ENCODE peak calls at places on chromosomes 13 and 19, in six cellular contexts. Q, Y, V, J, N and M are unnamed samples.

GRCh38 chr19:38511074-38511708 is 77.7 kb downstream of the RYR1 start:
- DNase-seq in Y (no peak), N (no peak), V (no peak), J (no peak), Q (no peak), M (no peak)

GRCh38 chr19:3695124-3695733 is 5.0 kb downstream of the PIP5K1C start:
- DNase-seq in Q (no peak), N (no peak), J (no peak), V (no peak), Y (no peak), M (no peak)

GRCh38 chr19:55165952-55166529 is 372 bp downstream of the DNAAF3 start:
- DNase-seq in J (no peak), Q (peak), N (peak), V (peak), Y (no peak), M (peak)

GRCh38 chr19:6066661-6067646 is 43.3 kb downstream of the RFX2 start:
- DNase-seq in J (no peak), Y (no peak), Q (no peak), N (peak), V (peak), M (peak)

GRCh38 chr19:4061683-4062575 is 4.8 kb downstream of the ZBTB7A start:
- DNase-seq in Y (no peak), Q (no peak), V (no peak), J (no peak), N (no peak), M (no peak)

GRCh38 chr13:81275666-81276258 is 934.8 kb upstream of the SPRY2 start:
- DNase-seq in N (no peak), J (no peak), Q (no peak), Y (no peak), V (no peak), M (no peak)

GRCh38 chr19:21328402-21328801 is 808 bp downstream of the ZNF708 start:
- DNase-seq in Y (no peak), V (peak), Q (no peak), J (no peak), N (peak), M (peak)

GRCh38 chr13:62209539-62209938 is 793.9 kb upstream of the PCDH20 start:
- DNase-seq in Y (no peak), V (no peak), Q (no peak), N (no peak), J (peak), M (no peak)

GRCh38 chr13:36875431-36875830 is 44.6 kb downstream of the SMAD9 start:
- DNase-seq in Q (no peak), V (no peak), N (no peak), Y (no peak), J (no peak), M (no peak)

GRCh38 chr19:5823579-5824281 is 15.8 kb downstream of the FUT6 start:
- DNase-seq in V (peak), J (no peak), Q (no peak), N (no peak), Y (no peak), M (no peak)

GRCh38 chr19:2613507-2614295 is 88.8 kb downstream of the GNG7 start:
- DNase-seq in Y (no peak), Q (no peak), J (no peak), N (no peak), V (peak), M (peak)

GRCh38 chr13:93635687-93636086 is 409.1 kb downstream of the GPC6 start:
- DNase-seq in J (no peak), V (no peak), Y (no peak), Q (no peak), N (no peak), M (no peak)

GRCh38 chr13:106690779-106691178 is 122.8 kb upstream of the ARGLU1 start:
- DNase-seq in Y (no peak), J (no peak), V (no peak), N (no peak), Q (no peak), M (no peak)

DNA sequence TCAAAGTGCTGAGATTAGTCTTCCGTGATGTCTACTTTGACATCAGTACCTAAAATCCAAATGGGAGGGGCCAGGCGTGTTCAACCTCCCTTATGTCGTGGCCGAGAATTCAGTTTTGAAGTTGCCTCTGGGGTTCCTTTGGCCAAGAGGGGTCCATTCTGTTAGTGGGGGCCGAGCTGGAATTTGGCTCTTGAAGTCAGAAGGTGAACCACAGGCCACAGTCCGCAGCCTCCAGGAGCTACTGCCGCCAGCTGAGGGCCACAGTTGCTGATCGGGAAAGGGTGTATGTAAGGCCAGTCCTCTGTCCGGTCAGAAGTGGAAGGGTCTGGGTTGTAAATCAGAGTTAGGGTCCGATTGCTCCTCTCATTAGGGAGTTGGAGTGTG is 31.0 kb downstream of the ATP11A start:
- DNase-seq in V (no peak), J (no peak), Q (no peak), N (no peak), Y (no peak), M (no peak)
- TF ChIP-seq YY1 in V (no peak), J (no peak), Q (no peak), N (no peak), Y (no peak), M (no peak)

GRCh38 chr13:114080739-114081561 is 51.5 kb downstream of the RASA3 start:
- DNase-seq in N (no peak), Y (no peak), J (no peak), V (no peak), Q (no peak), M (no peak)
- TF ChIP-seq ZNF274 in N (no peak), Y (no peak), J (no peak), V (no peak), Q (no peak), M (no peak)

DNA sequence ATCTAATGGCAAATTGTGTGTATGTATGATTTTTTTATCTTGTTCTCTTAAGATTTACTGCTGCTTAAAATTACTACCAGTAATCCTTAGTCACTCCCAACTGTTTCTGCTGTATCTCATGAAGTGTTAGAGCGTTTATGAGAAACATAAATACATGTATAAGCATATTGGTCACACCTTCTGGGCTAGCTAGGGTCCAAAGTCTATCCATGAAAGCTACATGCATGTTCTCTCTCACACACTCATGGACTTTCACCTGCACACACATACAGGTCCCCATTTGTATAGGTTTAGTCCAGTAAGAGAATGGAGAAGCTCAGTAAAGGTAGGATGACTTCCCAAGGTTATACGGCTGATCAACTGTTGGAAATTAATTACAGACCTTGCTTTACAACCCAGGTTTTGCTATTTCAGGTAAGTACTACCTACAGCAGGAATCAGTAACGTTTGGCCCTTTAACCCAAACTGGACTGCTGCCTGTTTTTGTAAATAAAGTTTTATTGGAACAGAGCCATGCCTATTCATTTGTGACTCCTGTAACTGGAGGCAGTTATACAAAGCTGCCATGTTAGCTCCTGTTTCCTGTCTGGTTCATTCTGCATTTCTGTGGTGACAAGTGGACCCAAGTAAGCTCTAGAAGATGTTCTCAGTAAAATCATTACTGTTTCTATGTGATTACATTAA is 15.3 kb downstream of the METTL21C start:
- DNase-seq in N (no peak), Q (no peak), J (no peak), Y (no peak), V (no peak), M (no peak)
- TF ChIP-seq YY1 in N (no peak), Q (no peak), J (no peak), Y (no peak), V (no peak), M (no peak)

GRCh38 chr19:46845959-46846459 is 4.6 kb downstream of the AP2S1 start:
- DNase-seq in Q (no peak), V (peak), J (no peak), Y (no peak), N (no peak), M (no peak)

GRCh38 chr19:46847528-46847927 is 3.1 kb downstream of the AP2S1 start:
- DNase-seq in Q (no peak), N (no peak), J (no peak), V (no peak), Y (no peak), M (no peak)

GRCh38 chr19:46842791-46843190 is 7.9 kb downstream of the AP2S1 start:
- DNase-seq in Y (no peak), N (no peak), J (no peak), V (no peak), Q (no peak), M (no peak)

GRCh38 chr19:46841458-46842083 is 9.1 kb downstream of the AP2S1 start:
- DNase-seq in N (no peak), Q (no peak), J (no peak), Y (no peak), V (peak), M (no peak)

DNA sequence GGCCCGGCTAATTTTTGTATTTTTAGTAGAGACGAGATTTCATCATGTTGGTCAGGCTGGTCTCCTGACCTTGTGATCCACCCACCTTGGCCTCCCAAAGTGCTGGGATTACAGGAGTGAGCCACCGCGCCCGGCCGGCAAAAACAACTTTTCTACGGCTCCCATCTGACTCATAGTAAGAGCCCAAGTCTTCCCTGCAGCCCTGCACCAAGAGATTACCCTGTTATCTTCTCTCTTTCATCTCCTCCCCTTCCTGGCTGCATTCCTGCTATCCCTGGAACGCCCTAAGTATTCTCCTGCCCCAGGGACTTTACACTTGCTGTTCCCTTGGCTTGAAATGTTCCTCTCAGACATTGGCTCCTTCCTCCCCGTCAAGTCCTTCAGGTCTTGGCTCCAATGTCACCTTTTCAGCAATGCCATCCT is 6.6 kb downstream of the AP2S1 start:
- DNase-seq in J (no peak), Y (no peak), N (no peak), V (peak), Q (no peak), M (no peak)
- TF ChIP-seq ZNF274 in J (no peak), Y (no peak), N (no peak), V (no peak), Q (no peak), M (no peak)

GRCh38 chr13:79483302-79483701 is 2.3 kb downstream of the NDFIP2 start:
- DNase-seq in J (no peak), V (no peak), Y (no peak), N (no peak), Q (no peak), M (no peak)
- TF ChIP-seq YY1 in J (no peak), V (no peak), Y (no peak), N (no peak), Q (no peak), M (no peak)

DNA sequence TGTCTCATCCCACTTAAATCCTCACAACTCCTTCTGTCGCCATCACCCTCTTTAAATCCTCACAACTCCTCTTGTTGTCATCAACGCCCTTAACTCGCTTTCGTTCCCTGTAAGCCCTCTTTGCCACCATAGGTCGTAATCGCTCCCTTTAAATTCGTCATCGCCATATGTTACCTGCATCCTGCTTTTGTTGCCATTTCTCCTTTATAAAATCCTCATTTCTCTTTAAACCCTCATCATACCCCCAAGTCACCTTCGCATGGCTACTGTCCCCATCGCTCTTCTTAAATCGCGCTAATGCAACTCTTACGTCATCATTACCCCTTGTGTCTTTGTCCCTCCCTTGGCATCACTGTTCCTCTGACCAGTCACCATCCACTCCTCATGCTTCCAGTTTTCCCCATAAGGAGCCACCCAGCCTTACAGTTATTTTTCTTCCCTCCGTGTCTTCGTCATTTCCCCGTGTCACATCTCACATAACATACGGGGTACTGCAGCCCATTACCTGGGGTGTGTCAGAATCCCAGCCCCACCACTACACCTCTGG is 539 bp downstream of the PLD3 start:
- DNase-seq in N (peak), J (no peak), V (peak), Y (no peak), Q (peak), M (no peak)
- TF ChIP-seq ZNF274 in N (no peak), J (no peak), V (no peak), Y (no peak), Q (no peak), M (no peak)

GRCh38 chr13:60410299-60410698 is 13.3 kb downstream of the TDRD3 start:
- DNase-seq in V (no peak), J (no peak), Y (no peak), Q (no peak), N (no peak), M (no peak)
- TF ChIP-seq YY1 in V (no peak), J (no peak), Y (no peak), Q (no peak), N (no peak), M (no peak)

GRCh38 chr19:7833225-7834156 is 3.5 kb downstream of the EVI5L start:
- DNase-seq in Y (no peak), Q (peak), V (peak), J (no peak), N (peak), M (no peak)
- TF ChIP-seq ZNF274 in Y (no peak), Q (no peak), V (no peak), J (no peak), N (peak), M (no peak)